ENCODE peak calls at places on chromosomes 13 and 19, in five cellular contexts. K is right atrium auricular region, N is Peyer's patch, U is heart left ventricle, Y is thyroid gland. O is an unnamed sample.

GRCh38 chr19:29817316-29817715 is 5.5 kb downstream of the CCNE1 start:
- DNase-seq in N (no peak), Y (no peak), U (no peak), K (no peak), O (no peak)

GRCh38 chr19:8635422-8635821 is 5.0 kb downstream of the NFILZ start:
- DNase-seq in K (no peak), Y (no peak), U (no peak), N (no peak), O (no peak)

GRCh38 chr19:4970558-4971423 is 1.9 kb downstream of the KDM4B start:
- DNase-seq in N (no peak), Y (peak; percentile 78), K (no peak), U (no peak), O (peak; percentile 46)

GRCh38 chr19:11361037-11361770 is 6.0 kb downstream of the PLPPR2 start:
- DNase-seq in K (no peak), N (peak; percentile 89), Y (peak; percentile 87), U (no peak), O (peak; percentile 73)

GRCh38 chr13:33610471-33611015 is 207.4 kb upstream of the RFC3 start:
- DNase-seq in N (peak; percentile 57), U (peak; percentile 67), Y (peak; percentile 51), K (peak; percentile 69), O (no peak)

GRCh38 chr13:52652980-52653303 is 306 bp downstream of the SUGT1 start:
- DNase-seq in U (no peak), Y (no peak), N (no peak), K (no peak), O (no peak)

GRCh38 chr13:75088915-75089314 is 393.1 kb downstream of the TBC1D4 start:
- DNase-seq in N (no peak), Y (no peak), U (no peak), K (no peak), O (no peak)

GRCh38 chr13:82165396-82166174 is 1716.7 kb downstream of the SLITRK1 start:
- DNase-seq in N (no peak), U (no peak), K (no peak), Y (no peak), O (no peak)

GRCh38 chr13:40292536-40292935 is 373.9 kb downstream of the FOXO1 start:
- DNase-seq in Y (no peak), U (no peak), K (no peak), N (no peak), O (no peak)

GRCh38 chr13:111006508-111007031 is 91.7 kb upstream of the ANKRD10 start:
- DNase-seq in K (peak; percentile 89), Y (peak; percentile 63), U (peak; percentile 87), N (peak; percentile 66), O (peak; percentile 88)

GRCh38 chr19:13025819-13026477 is 30.7 kb downstream of the NFIX start:
- DNase-seq in U (no peak), K (no peak), Y (no peak), N (no peak), O (no peak)

GRCh38 chr13:99002191-99002710 is 24.4 kb upstream of the DOCK9 start:
- DNase-seq in K (no peak), U (no peak), N (no peak), Y (no peak), O (no peak)

GRCh38 chr13:79128158-79128557 is 277.9 kb downstream of the RBM26 start:
- DNase-seq in Y (no peak), U (no peak), K (no peak), N (no peak), O (no peak)

DNA sequence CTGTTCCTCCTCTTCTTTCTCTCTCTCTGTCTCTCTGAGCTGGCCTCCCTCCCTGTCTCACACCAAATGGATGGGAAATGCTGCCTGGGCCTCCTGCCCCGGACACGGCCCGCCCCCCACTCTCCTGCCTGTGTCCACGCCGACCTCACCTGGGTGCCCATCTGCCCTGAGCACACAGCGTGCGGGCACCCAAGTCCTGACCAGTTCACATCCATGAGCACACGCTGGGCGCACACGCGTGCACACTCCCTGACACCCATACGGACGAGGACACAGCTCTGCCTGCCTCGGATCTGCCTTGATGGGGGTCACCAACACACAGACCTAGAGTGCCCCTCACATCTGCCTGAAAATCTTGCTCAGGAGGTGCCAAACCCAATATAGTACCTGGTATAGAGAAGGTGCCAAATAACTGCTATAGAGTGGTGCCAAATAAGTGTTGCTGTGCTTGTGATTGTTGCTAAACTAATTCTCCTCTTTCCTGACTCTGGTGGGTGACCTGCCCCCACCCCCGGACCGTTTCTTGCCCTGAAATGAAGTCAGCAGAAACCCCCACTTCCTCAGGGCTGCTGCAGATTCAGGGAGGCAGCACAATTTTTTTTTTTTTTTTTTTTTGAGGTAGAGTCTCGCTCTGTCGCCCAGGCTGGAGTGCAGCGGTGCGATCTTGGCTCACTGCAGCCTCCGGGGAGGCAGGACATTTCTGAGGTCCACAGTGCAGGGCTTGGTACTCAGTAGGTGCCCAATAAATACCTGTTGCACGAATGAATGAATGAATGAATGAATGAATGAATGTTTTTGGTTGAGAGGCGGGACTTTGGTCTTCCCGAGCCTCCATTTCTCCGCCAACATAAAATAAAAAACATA is 4.6 kb downstream of the NFIC start:
- DNase-seq in U (no peak), K (no peak), Y (peak; percentile 53), N (no peak), O (no peak)
- H3K27ac ChIP-seq in U (no peak overlapping the region), K (peak overlapping the region; percentile 99), Y (peak overlapping the region; percentile 98), N (peak overlapping the region; percentile 94), O (peak overlapping the region; percentile 99)

DNA sequence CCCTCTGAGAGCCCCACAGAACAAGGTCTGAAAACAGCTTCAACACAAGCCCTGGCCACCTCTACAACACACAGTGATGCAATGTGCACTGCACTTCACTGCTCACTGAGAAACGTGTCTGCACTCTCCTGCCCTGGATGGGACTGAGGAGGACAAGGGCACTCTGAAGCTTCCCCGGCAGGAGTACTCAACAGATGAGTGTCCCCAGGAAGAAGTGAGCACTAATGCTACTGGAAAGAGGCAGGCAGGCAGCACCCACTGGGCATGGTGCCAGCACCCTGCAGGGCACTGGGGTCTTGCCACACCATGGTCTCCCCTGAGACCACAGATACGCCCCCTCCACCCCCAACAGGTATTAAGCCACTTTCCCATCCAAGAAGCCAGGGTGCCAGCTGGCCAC is 17.7 kb upstream of the SLC35E1 start:
- DNase-seq in N (no peak), K (no peak), Y (peak; percentile 68), U (no peak), O (no peak)
- H3K4me1 ChIP-seq in N (peaks cover 66% of the 10 kb centered on the region), K (no peaks in the 10 kb centered on the region), Y (peaks cover 42% of the 10 kb centered on the region), U (peaks cover 79% of the 10 kb centered on the region), O (peaks cover 57% of the 10 kb centered on the region)

GRCh38 chr13:73462241-73462640 is 403.4 kb downstream of the KLF5 start:
- DNase-seq in K (no peak), U (no peak), N (no peak), Y (no peak), O (no peak)

GRCh38 chr13:73466561-73466960 is 407.8 kb downstream of the KLF5 start:
- DNase-seq in Y (no peak), K (no peak), N (no peak), U (no peak), O (no peak)

GRCh38 chr13:73467103-73467502 is 408.3 kb downstream of the KLF5 start:
- DNase-seq in Y (no peak), N (no peak), U (no peak), K (no peak), O (no peak)

GRCh38 chr13:73464758-73465628 is 406.2 kb downstream of the KLF5 start:
- DNase-seq in Y (no peak), N (peak; percentile 50), U (no peak), K (no peak), O (no peak)

GRCh38 chr13:73465629-73465974 is 406.8 kb downstream of the KLF5 start:
- DNase-seq in Y (no peak), N (no peak), K (no peak), U (no peak), O (no peak)
- TF ChIP-seq CTCF in Y (no peak), N (peak; percentile 62), K (no peak), U (no peak), O (no peak)

GRCh38 chr19:58350871-58351557 is 2.3 kb downstream of the A1BG start:
- DNase-seq in Y (no peak), K (no peak), N (no peak), U (no peak), O (no peak)

GRCh38 chr19:58351558-58351878 is 1.8 kb downstream of the A1BG start:
- DNase-seq in K (no peak), U (no peak), N (no peak), Y (no peak), O (no peak)

GRCh38 chr19:58346961-58347929 is 6.0 kb downstream of the A1BG start:
- DNase-seq in U (peak; percentile 59), N (peak; percentile 88), K (peak; percentile 63), Y (peak; percentile 27), O (peak; percentile 56)

GRCh38 chr19:58350001-58350801 is 3.1 kb downstream of the A1BG start:
- DNase-seq in N (no peak), K (no peak), Y (no peak), U (no peak), O (no peak)

GRCh38 chr19:58349590-58349989 is 3.7 kb downstream of the A1BG start:
- DNase-seq in Y (no peak), U (no peak), N (no peak), K (no peak), O (no peak)
- H3K27ac ChIP-seq in Y (no peak overlapping the region), U (no peak overlapping the region), N (no peak overlapping the region), K (no peak overlapping the region), O (no peak overlapping the region)

DNA sequence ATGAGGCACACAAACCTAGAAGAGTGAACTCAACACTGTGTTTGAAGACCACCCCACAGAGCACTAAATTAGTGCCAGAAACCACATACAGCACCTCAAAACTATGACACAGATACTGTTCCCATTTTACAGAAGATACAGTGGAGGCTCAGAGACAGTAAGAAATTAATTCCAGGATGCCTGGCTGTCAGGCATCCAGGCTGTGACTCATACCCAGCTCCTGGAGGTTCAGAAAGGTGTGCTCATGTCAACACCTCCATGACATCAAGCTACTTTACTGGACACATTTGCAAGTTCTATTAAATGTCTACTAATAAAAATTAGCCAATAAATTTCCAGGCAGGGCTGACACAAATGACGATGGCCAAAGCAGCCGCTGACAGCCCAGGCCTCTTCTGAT is 176.3 kb downstream of the ABCC4 start:
- DNase-seq in Y (no peak), N (no peak), U (no peak), K (no peak), O (no peak)
- H3K4me1 ChIP-seq in Y (no peaks in the 10 kb centered on the region), N (no peaks in the 10 kb centered on the region), U (no peaks in the 10 kb centered on the region), K (no peaks in the 10 kb centered on the region), O (peaks cover 18% of the 10 kb centered on the region)